ENCODE peak calls at places on chromosomes 12 and 14, in four cellular contexts. Q is cardiac fibroblast, W is K562, C is colonic mucosa. L is an unnamed sample.

GRCh38 chr12:102873077-102873476 is 44.0 kb downstream of the PAH start:
- DNase-seq in W (no peak), C (no peak), Q (no peak), L (no peak)

GRCh38 chr12:105613269-105613668 is 282.8 kb downstream of the C12orf75 start:
- DNase-seq in Q (no peak), C (no peak), W (no peak), L (no peak)

GRCh38 chr12:110102255-110102654 is 21.9 kb upstream of the IFT81 start:
- DNase-seq in W (peak; percentile 87), C (peak; percentile 50), Q (peak; percentile 57), L (peak; percentile 72)

GRCh38 chr12:25615119-25615518 is 62.0 kb upstream of the LMNTD1 start:
- DNase-seq in W (peak; percentile 62), C (no peak), Q (peak; percentile 87), L (peak; percentile 88)

GRCh38 chr12:22248079-22248478 is 86.4 kb downstream of the ST8SIA1 start:
- DNase-seq in C (no peak), W (no peak), Q (no peak), L (no peak)

GRCh38 chr14:49959822-49960408 is 67.0 kb downstream of the ARF6 start:
- DNase-seq in Q (no peak), W (no peak), C (peak; percentile 78), L (no peak)

GRCh38 chr12:13581031-13581430 is 384.5 kb downstream of the EMP1 start:
- DNase-seq in W (no peak), C (no peak), Q (no peak), L (no peak)

GRCh38 chr12:124007810-124008570 is 35.0 kb downstream of the ZNF664 start:
- DNase-seq in W (no peak), C (no peak), Q (no peak), L (no peak)

GRCh38 chr14:21612324-21612723 is 22.4 kb downstream of the OR10G2 start:
- DNase-seq in Q (no peak), C (no peak), W (no peak), L (no peak)

GRCh38 chr12:123763093-123763492 is 992 bp downstream of the DNAH10 start:
- DNase-seq in C (peak; percentile 77), Q (no peak), W (no peak), L (no peak)

GRCh38 chr12:52710744-52711143 is 7.4 kb upstream of the KRT77 start:
- DNase-seq in Q (no peak), W (no peak), C (no peak), L (no peak)

GRCh38 chr12:104687823-104688573 is 231.2 kb downstream of the CHST11 start:
- DNase-seq in C (no peak), W (no peak), Q (no peak), L (no peak)

GRCh38 chr14:26995301-26995700 is 397.5 kb upstream of the NOVA1 start:
- DNase-seq in Q (no peak), W (no peak), C (no peak), L (no peak)

GRCh38 chr14:25461780-25462179 is 411.8 kb upstream of the STXBP6 start:
- DNase-seq in W (no peak), C (no peak), Q (no peak), L (no peak)
- TF ChIP-seq CTCF in W (no peak), C (no peak), Q (no peak), L (no peak)

GRCh38 chr14:36510078-36510799 is 9.8 kb downstream of the NKX2-1 start:
- DNase-seq in C (no peak), Q (no peak), W (no peak), L (no peak)

GRCh38 chr14:36509056-36509917 is 10.7 kb downstream of the NKX2-1 start:
- DNase-seq in C (no peak), Q (no peak), W (no peak), L (no peak)

GRCh38 chr14:36511981-36512584 is 7.9 kb downstream of the NKX2-1 start:
- DNase-seq in C (no peak), W (no peak), Q (no peak), L (no peak)

GRCh38 chr14:36512585-36513003 is 7.4 kb downstream of the NKX2-1 start:
- DNase-seq in Q (no peak), C (no peak), W (no peak), L (no peak)

DNA sequence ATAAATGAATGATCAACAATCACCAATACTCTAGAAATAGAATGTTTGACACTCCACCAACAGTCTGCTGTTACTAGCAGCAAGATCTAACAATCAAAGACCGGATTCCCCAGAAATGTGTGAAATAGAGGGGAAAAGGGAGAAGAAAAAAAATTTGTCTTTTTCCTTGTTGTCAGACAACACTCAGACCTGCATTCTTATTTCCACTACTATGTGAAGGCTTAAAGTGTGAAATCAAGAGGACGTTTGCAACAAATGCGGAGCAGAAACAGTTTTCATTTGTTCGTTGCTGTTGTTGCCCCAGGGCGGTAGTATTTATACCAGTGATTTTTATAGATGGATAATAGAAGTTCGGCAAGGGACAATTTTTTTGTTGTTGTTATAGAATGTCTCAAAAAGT is 9.2 kb downstream of the NKX2-1 start:
- DNase-seq in C (no peak), W (no peak), Q (no peak), L (no peak)
- H3K4me3 ChIP-seq in C (no peak overlapping the region), W (no peak overlapping the region), Q (no peak overlapping the region), L (no peak overlapping the region)

GRCh38 chr12:113005759-113006158 is 27.4 kb downstream of the OAS2 start:
- DNase-seq in Q (peak; percentile 7), W (peak; percentile 21), C (no peak), L (no peak)
- TF ChIP-seq CTCF in Q (peak; percentile 42), W (peak; percentile 49), C (no peak), L (peak; percentile 49)

DNA sequence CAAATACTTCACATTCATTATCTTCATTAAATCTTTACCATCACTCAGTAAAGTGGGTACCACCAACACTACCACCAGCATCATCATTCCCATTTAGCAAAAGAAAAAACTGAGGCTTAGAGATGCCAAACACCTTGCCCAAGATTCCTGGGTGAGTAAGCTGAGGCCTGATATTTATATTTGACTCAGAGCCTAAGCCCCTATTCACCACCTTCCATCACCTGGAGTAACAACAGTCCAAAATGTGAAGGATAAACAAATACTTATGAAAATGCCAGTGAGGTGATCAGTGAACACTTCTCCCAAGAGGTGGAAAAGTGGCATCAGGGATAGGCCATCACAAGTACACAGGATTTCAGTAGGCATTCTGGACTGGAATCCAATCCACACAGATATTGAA is 3.7 kb downstream of the SLC38A1 start:
- DNase-seq in C (no peak), Q (no peak), W (no peak), L (no peak)
- H3K4me3 ChIP-seq in C (no peak overlapping the region), Q (no peak overlapping the region), W (peak overlapping the region; percentile 83), L (no peak overlapping the region)

DNA sequence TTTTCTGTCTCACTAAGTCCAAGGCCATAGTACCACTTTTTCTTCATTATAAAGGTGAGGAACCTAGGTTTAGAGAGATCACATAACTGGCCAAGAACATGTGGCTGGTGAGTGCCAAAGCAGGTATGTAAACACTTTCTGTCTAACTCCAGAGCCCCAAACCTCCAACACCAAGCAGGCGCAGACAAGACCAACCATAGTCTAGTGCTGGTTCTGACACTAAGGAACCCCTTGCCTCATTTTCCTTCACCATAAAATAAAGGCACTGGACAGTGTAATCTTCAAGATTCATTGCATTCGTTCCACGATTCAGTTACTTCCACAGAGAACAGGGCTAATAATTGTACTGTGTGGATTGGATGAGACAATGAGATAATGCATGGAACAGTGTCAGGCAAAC is 71.0 kb downstream of the NPAS3 start:
- DNase-seq in C (no peak), Q (no peak), W (no peak), L (no peak)
- TF ChIP-seq CTCF in C (no peak), Q (no peak), W (no peak), L (no peak)

DNA sequence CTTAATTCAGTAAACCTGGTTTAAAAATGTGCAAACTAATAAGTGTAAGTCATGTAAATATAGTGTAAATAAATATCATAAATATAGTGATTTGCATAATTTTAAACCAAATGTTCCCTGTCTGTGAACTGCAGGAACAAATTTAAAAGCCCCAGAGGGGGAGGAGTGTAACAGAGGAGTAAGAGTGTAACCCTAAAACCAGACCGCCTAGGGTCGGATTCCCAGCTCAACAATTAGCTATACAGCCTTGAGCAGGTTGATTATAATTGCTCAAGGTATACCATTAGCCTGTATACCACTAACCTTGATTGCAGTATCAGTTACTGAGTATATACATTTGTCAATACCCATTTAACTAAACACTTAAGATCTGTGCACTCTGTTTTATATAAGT is 218.4 kb downstream of the ADAMTS20 start:
- DNase-seq in C (no peak), Q (no peak), W (no peak), L (no peak)
- H3K4me3 ChIP-seq in C (no peak overlapping the region), Q (no peak overlapping the region), W (no peak overlapping the region), L (no peak overlapping the region)